ENCODE peak calls at places on chromosomes 5 and 9, in ten cellular contexts. C is activated CD4-positive, alpha-beta T cell treated with anti-CD3 and anti-CD28 coated beads for 4 hours; A is HepG2; Q is stimulated activated CD8-positive, alpha-beta memory T cell treated with anti-CD3 and anti-CD28 coated beads, Interleukin-7, amount 100 ng/mL, for 1 hour; I is activated naive CD4-positive, alpha-beta T cell treated with anti-CD3 and anti-CD28 coated beads, Interleukin-2, amount 50 U/mL, for 72 hours; P is WTC11; F is left lung; D is caudate nucleus; J is left ventricle myocardium superior; U is A549. N is an unnamed sample.

GRCh38 chr5:57505640-57506039 is 23.0 kb upstream of the ACTBL2 start:
- DNase-seq in C (no peak), A (no peak), Q (no peak), I (no peak), P (no peak), F (no peak), D (no peak), J (no peak), U (no peak), N (no peak)

GRCh38 chr9:123742009-123742767 is 187.7 kb downstream of the DENND1A start:
- DNase-seq in C (no peak), A (peak), Q (no peak), I (no peak), P (no peak), F (no peak), D (peak), J (peak), U (no peak), N (no peak)

GRCh38 chr9:21974230-21974541 is 20.0 kb downstream of the CDKN2A start:
- DNase-seq in C (no peak), A (no peak), Q (no peak), I (no peak), P (no peak), F (no peak), D (no peak), J (no peak), U (no peak), N (no peak)

GRCh38 chr9:123411191-123411590 is 55.2 kb downstream of the CRB2 start:
- DNase-seq in C (no peak), A (no peak), Q (no peak), I (no peak), P (no peak), F (peak), D (no peak), J (no peak), U (no peak), N (no peak)

GRCh38 chr5:15500326-15500958 is 462 bp downstream of the FBXL7 start:
- DNase-seq in C (no peak), A (no peak), Q (no peak), I (no peak), P (peak), F (peak), D (peak), J (peak), U (peak), N (no peak)

GRCh38 chr5:54876561-54876960 is 108.8 kb downstream of the ESM1 start:
- DNase-seq in C (no peak), A (no peak), Q (no peak), I (no peak), P (no peak), F (no peak), D (no peak), J (no peak), U (no peak), N (no peak)

GRCh38 chr5:83900307-83900706 is 179.7 kb upstream of the HAPLN1 start:
- DNase-seq in C (no peak), A (no peak), Q (no peak), I (no peak), P (peak), F (no peak), D (no peak), J (no peak), U (no peak), N (no peak)

GRCh38 chr9:127153484-127153883 is 31.0 kb upstream of the ANGPTL2 start:
- DNase-seq in C (no peak), A (no peak), Q (no peak), I (peak), P (no peak), F (no peak), D (no peak), J (no peak), U (no peak), N (no peak)

GRCh38 chr9:110399983-110400382 is 62.3 kb upstream of the TXNDC8 start:
- DNase-seq in C (no peak), A (no peak), Q (no peak), I (no peak), P (no peak), F (no peak), D (no peak), J (no peak), U (no peak), N (no peak)

GRCh38 chr5:76363385-76364261 is 39.5 kb upstream of the IQGAP2 start:
- DNase-seq in C (no peak), A (peak), Q (no peak), I (no peak), P (no peak), F (no peak), D (no peak), J (no peak), U (no peak), N (no peak)

GRCh38 chr9:33329117-33329563 is 38.8 kb downstream of the NFX1 start:
- DNase-seq in C (no peak), A (no peak), Q (no peak), I (no peak), P (no peak), F (no peak), D (no peak), J (no peak), U (peak), N (no peak)

N was measured in stimulated activated CD4-positive, alpha-beta T cell treated with anti-CD3 and anti-CD28 coated beads, Interleukin-4, amount 100 ng/mL, for 4 hours.